ENCODE peak calls at places on chromosomes 2 and 18, in seven cellular contexts. E is AG10803; O is tibial nerve; X is WERI-Rb-1; V is mucosa of descending colon; S is choroid plexus epithelial cell; Q is CD4-positive, alpha-beta T cell. Z is an unnamed sample.

GRCh38 chr18:9944805-9945204 is 31.0 kb downstream of the VAPA start:
- DNase-seq in E (no peak), O (no peak), X (no peak), V (no peak), S (no peak), Q (no peak), Z (no peak)

GRCh38 chr18:58661423-58661822 is 9.8 kb upstream of the MALT1 start:
- DNase-seq in E (peak), O (no peak), X (no peak), V (no peak), S (peak), Q (no peak), Z (no peak)

GRCh38 chr2:218168635-218169462 is 2.1 kb upstream of the CXCR1 start:
- DNase-seq in E (peak), O (peak), X (peak), V (no peak), S (peak), Q (peak), Z (peak)

GRCh38 chr2:25842155-25842554 is 36.1 kb downstream of the ASXL2 start:
- DNase-seq in E (no peak), O (no peak), X (no peak), V (no peak), S (no peak), Q (no peak), Z (no peak)

GRCh38 chr18:30183766-30184165 is 858.8 kb downstream of the DSC3 start:
- DNase-seq in E (no peak), O (no peak), X (no peak), V (no peak), S (no peak), Q (no peak), Z (no peak)

GRCh38 chr2:7073901-7074300 is 156.7 kb downstream of the RNF144A start:
- DNase-seq in E (no peak), O (no peak), X (no peak), V (no peak), S (no peak), Q (no peak), Z (no peak)

GRCh38 chr2:127640082-127641072 is 5.6 kb upstream of the GPR17 start:
- DNase-seq in E (no peak), O (no peak), X (peak), V (peak), S (no peak), Q (peak), Z (no peak)

GRCh38 chr2:39796130-39796529 is 17.1 kb upstream of the THUMPD2 start:
- DNase-seq in E (no peak), O (no peak), X (no peak), V (no peak), S (no peak), Q (no peak), Z (no peak)

GRCh38 chr18:59484796-59485328 is 125.8 kb upstream of the LMAN1 start:
- DNase-seq in E (peak), O (no peak), X (no peak), V (no peak), S (peak), Q (no peak), Z (no peak)

GRCh38 chr2:178295115-178295514 is 100.8 kb downstream of the OSBPL6 start:
- DNase-seq in E (no peak), O (no peak), X (no peak), V (no peak), S (no peak), Q (no peak), Z (no peak)

GRCh38 chr2:23688486-23689130 is 238.3 kb downstream of the ATAD2B start:
- DNase-seq in E (no peak), O (no peak), X (no peak), V (peak), S (no peak), Q (no peak), Z (no peak)

GRCh38 chr2:8479298-8479697 is 202.6 kb upstream of the ID2 start:
- DNase-seq in E (no peak), O (no peak), X (no peak), V (no peak), S (no peak), Q (no peak), Z (no peak)

GRCh38 chr2:57981369-57981768 is 65.2 kb upstream of the VRK2 start:
- DNase-seq in E (peak), O (no peak), X (no peak), V (no peak), S (peak), Q (no peak), Z (no peak)

GRCh38 chr18:21441670-21442069 is 158.8 kb downstream of the ESCO1 start:
- DNase-seq in E (no peak), O (no peak), X (no peak), V (no peak), S (no peak), Q (no peak), Z (no peak)

GRCh38 chr2:31433541-31433940 is 19.0 kb upstream of the XDH start:
- DNase-seq in E (no peak), O (no peak), X (no peak), V (no peak), S (no peak), Q (no peak), Z (no peak)

GRCh38 chr2:228245601-228246000 is 64.1 kb upstream of the SPHKAP start:
- DNase-seq in E (no peak), O (no peak), X (no peak), V (no peak), S (no peak), Q (no peak), Z (no peak)

GRCh38 chr2:181770145-181770544 is 89.8 kb upstream of the NEUROD1 start:
- DNase-seq in E (peak), O (no peak), X (no peak), V (no peak), S (no peak), Q (no peak), Z (no peak)

GRCh38 chr18:61502472-61502871 is 169.2 kb downstream of the CDH20 start:
- DNase-seq in E (peak), O (no peak), X (peak), V (no peak), S (peak), Q (no peak), Z (no peak)

GRCh38 chr18:3664563-3665178 is 214.7 kb downstream of the TGIF1 start:
- DNase-seq in E (no peak), O (no peak), X (no peak), V (no peak), S (peak), Q (no peak), Z (no peak)

GRCh38 chr2:229226372-229226771 is 44.7 kb downstream of the PID1 start:
- DNase-seq in E (no peak), O (no peak), X (no peak), V (no peak), S (no peak), Q (no peak), Z (no peak)

GRCh38 chr2:241334813-241335212 is 19.1 kb downstream of the SEPTIN2 start:
- DNase-seq in E (no peak), O (no peak), X (no peak), V (no peak), S (no peak), Q (no peak), Z (no peak)

GRCh38 chr18:46866524-46866923 is 50.8 kb downstream of the PIAS2 start:
- DNase-seq in E (no peak), O (no peak), X (no peak), V (no peak), S (no peak), Q (no peak), Z (no peak)

GRCh38 chr18:57397440-57397839 is 37.7 kb upstream of the ONECUT2 start:
- DNase-seq in E (peak), O (no peak), X (no peak), V (no peak), S (peak), Q (no peak), Z (no peak)

GRCh38 chr2:102891261-102891660 is 129.4 kb downstream of the TMEM182 start:
- DNase-seq in E (peak), O (no peak), X (no peak), V (no peak), S (no peak), Q (no peak), Z (no peak)

GRCh38 chr2:25215948-25216679 is 47.7 kb upstream of the POMC start:
- DNase-seq in E (peak), O (peak), X (no peak), V (peak), S (peak), Q (peak), Z (no peak)

GRCh38 chr2:62393293-62393692 is 112.7 kb downstream of the TMEM17 start:
- DNase-seq in E (no peak), O (no peak), X (no peak), V (no peak), S (no peak), Q (no peak), Z (no peak)

GRCh38 chr2:128069769-128070168 is 21.2 kb upstream of the UGGT1 start:
- DNase-seq in E (peak), O (no peak), X (no peak), V (no peak), S (no peak), Q (no peak), Z (no peak)

GRCh38 chr18:62878305-62878704 is 163.0 kb downstream of the PHLPP1 start:
- DNase-seq in E (peak), O (no peak), X (no peak), V (no peak), S (no peak), Q (no peak), Z (no peak)

GRCh38 chr2:45173513-45173912 is 164.3 kb upstream of the SIX2 start:
- DNase-seq in E (peak), O (no peak), X (no peak), V (no peak), S (peak), Q (no peak), Z (no peak)

GRCh38 chr2:143513081-143513480 is 383.9 kb downstream of the ARHGAP15 start:
- DNase-seq in E (peak), O (no peak), X (peak), V (no peak), S (peak), Q (no peak), Z (no peak)

GRCh38 chr18:54260376-54261072 is 8.8 kb upstream of the POLI start:
- DNase-seq in E (no peak), O (no peak), X (no peak), V (no peak), S (peak), Q (no peak), Z (no peak)

GRCh38 chr2:127064642-127065250 is 42.2 kb downstream of the BIN1 start:
- DNase-seq in E (peak), O (peak), X (peak), V (peak), S (peak), Q (no peak), Z (peak)

GRCh38 chr18:61148322-61148721 is 184.9 kb upstream of the CDH20 start:
- DNase-seq in E (no peak), O (no peak), X (no peak), V (no peak), S (no peak), Q (no peak), Z (no peak)

GRCh38 chr2:28567076-28567471 is 71.2 kb downstream of the PLB1 start:
- DNase-seq in E (no peak), O (no peak), X (peak), V (no peak), S (peak), Q (no peak), Z (no peak)
- TF ChIP-seq CTCF in E (no peak), O (no peak), X (no peak), V (no peak), S (no peak), Q (peak), Z (no peak)

GRCh38 chr2:78994789-78995188 is 30.7 kb upstream of the REG3G start:
- DNase-seq in E (no peak), O (no peak), X (no peak), V (no peak), S (no peak), Q (no peak), Z (no peak)
- TF ChIP-seq CTCF in E (no peak), O (no peak), X (no peak), V (no peak), S (no peak), Q (no peak), Z (no peak)

GRCh38 chr2:105595536-105595935 is 149.2 kb upstream of the NCK2 start:
- DNase-seq in E (no peak), O (no peak), X (no peak), V (no peak), S (no peak), Q (no peak), Z (no peak)
- TF ChIP-seq CTCF in E (no peak), O (no peak), X (no peak), V (no peak), S (no peak), Q (no peak), Z (no peak)

DNA sequence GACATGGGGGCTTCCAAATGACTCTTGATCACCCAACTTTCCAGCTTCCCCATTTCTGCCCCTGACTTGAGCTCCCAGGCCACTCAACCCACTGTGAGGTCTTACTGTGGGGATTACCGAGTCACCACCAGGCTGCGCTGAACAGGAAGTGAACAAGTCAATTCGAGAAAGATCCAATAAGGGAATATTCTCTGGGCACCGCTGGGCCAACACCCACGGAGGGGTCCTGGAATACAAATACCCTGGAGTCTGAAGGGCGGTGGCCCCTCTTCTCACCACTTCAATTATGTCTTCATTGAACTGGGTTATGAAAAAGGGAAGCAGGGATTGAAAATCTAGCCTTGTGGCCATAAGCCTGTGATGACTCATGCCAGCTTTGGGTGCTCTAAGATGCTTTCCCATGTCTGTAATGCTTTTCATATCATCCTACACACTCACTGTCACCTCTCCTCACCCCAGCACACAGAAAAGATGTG is 37.7 kb downstream of the BCL11A start:
- DNase-seq in E (peak), O (no peak), X (peak), V (no peak), S (peak), Q (no peak), Z (no peak)
- TF ChIP-seq CTCF in E (peak), O (no peak), X (peak), V (no peak), S (peak), Q (no peak), Z (no peak)

DNA sequence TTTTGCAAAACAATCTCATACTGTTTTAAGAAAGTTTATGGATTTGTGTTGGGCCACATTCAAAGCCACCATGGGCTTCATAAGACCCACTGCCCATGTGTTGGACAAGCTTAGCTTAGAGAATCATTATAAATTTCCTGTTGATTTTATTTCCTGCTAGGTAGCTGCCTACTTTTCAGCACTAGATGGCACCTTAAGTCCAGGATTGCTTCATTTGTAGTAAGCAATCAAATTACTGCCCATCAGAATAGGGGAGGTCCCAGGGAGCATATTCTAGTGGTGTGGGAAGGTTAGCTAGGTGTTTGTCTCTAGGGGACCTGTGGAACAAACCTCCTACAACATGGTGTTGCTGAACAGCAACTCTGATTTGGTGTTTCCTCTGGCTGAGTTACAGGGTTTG is 11.0 kb upstream of the DCDC2C start:
- DNase-seq in E (no peak), O (no peak), X (peak), V (no peak), S (peak), Q (no peak), Z (no peak)
- TF ChIP-seq CTCF in E (no peak), O (no peak), X (peak), V (no peak), S (peak), Q (no peak), Z (no peak)

DNA sequence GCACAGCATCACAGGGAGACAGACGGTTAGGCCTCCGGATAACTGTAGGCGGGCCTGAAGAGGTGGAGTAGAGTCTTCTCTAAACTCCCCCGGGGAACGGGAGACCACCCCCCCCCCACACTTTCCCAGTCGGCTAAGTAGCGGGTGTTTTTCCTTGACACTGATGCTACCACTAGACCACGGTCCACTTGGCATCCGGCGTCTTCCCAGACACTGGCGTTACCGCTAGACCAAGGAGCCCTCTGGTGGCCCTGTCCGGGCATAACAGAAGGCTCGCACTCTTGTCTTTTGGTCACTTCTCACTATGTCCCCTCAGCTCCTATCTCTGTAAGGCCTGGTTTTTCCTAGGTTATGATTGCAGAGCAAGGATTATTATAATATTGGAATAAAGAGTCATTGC is 25.7 kb upstream of the NCL start:
- DNase-seq in E (no peak), O (no peak), X (peak), V (no peak), S (peak), Q (no peak), Z (no peak)
- TF ChIP-seq CTCF in E (peak), O (no peak), X (peak), V (no peak), S (peak), Q (no peak), Z (no peak)

DNA sequence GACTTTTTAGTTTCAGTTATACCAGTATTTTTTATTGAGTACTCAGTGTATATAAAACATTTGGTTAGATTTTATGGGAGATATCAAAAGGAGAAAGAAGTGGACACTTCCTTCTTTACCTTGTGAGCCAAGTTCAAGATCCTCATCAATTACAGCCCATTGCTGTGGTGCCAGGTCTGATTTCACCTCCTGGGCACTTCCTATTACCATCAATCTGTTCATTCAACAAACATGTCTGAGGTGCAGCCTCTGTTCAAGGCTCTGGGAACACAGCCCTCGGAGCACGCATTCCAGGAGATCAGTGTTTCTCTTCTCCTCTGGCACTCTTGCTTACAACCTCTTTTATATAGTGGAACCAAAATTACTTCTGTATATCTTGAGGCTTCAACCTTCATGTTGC is 171.4 kb upstream of the ALPP start:
- DNase-seq in E (no peak), O (no peak), X (no peak), V (no peak), S (no peak), Q (no peak), Z (no peak)
- TF ChIP-seq CTCF in E (no peak), O (no peak), X (no peak), V (no peak), S (no peak), Q (no peak), Z (no peak)

DNA sequence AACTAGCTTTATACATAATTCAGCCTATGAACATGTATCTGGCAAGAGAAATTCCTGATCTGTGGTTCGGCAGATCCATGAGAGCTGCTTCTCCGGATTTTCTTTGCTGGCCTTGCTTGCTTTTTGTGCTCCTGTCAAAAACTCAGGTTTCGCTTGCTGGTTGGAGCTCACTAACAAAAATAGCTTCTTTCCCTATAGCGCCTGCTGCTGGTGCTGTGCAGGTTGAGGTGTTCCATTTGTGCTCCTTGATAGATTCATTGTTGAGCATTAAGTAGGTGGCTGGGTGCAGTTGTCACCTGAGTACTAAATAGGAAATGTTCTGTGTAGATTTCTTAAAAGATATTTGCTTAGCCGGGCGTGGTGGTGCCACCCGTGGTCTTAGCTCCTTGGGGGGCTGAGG is 148.1 kb downstream of the PRPF40A start:
- DNase-seq in E (no peak), O (no peak), X (no peak), V (no peak), S (no peak), Q (no peak), Z (no peak)
- TF ChIP-seq CTCF in E (no peak), O (no peak), X (no peak), V (no peak), S (no peak), Q (no peak), Z (no peak)

GRCh38 chr2:138830547-138830946 is 50.4 kb upstream of the NXPH2 start:
- DNase-seq in E (no peak), O (no peak), X (no peak), V (no peak), S (no peak), Q (no peak), Z (no peak)

GRCh38 chr2:138831154-138831553 is 51.0 kb upstream of the NXPH2 start:
- DNase-seq in E (no peak), O (no peak), X (no peak), V (no peak), S (no peak), Q (no peak), Z (no peak)

GRCh38 chr2:138823651-138824050 is 43.5 kb upstream of the NXPH2 start:
- DNase-seq in E (no peak), O (no peak), X (no peak), V (no peak), S (no peak), Q (no peak), Z (no peak)

GRCh38 chr2:138829326-138829725 is 49.1 kb upstream of the NXPH2 start:
- DNase-seq in E (no peak), O (no peak), X (peak), V (no peak), S (peak), Q (peak), Z (no peak)

GRCh38 chr2:138827426-138828054 is 47.4 kb upstream of the NXPH2 start:
- DNase-seq in E (peak), O (no peak), X (peak), V (no peak), S (peak), Q (no peak), Z (no peak)
- TF ChIP-seq CTCF in E (peak), O (peak), X (peak), V (peak), S (peak), Q (peak), Z (no peak)

Z was measured in omental fat pad.